ENCODE peak calls at places on chromosomes 2 and 18, in seven cellular contexts. R is AG04450, N is AG09309, O is IMR-90, M is fibroblast of lung, U is natural killer cell, C is H1. H is an unnamed sample.

GRCh38 chr2:69184224-69184623 is 171.2 kb downstream of the ANTXR1 start:
- DNase-seq in O (no peak), N (no peak), C (no peak), M (no peak), U (no peak), R (no peak), H (peak)

GRCh38 chr2:16666453-16666801 is 793 bp upstream of the CYRIA start:
- DNase-seq in N (no peak), C (peak), R (no peak), O (peak), U (no peak), M (peak), H (no peak)

GRCh38 chr2:151261977-151262291 is 271 bp upstream of the RBM43 start:
- DNase-seq in N (no peak), R (no peak), M (no peak), U (no peak), O (no peak), C (no peak), H (no peak)

GRCh38 chr18:4750392-4751346 is 295.6 kb upstream of the DLGAP1 start:
- DNase-seq in U (no peak), N (no peak), R (no peak), C (no peak), O (no peak), M (no peak), H (no peak)

GRCh38 chr2:188142636-188143035 is 149.0 kb upstream of the GULP1 start:
- DNase-seq in U (no peak), O (peak), R (no peak), M (peak), C (no peak), N (peak), H (no peak)

GRCh38 chr2:16665746-16666452 is at the start of gene CYRIA:
- DNase-seq in U (peak), M (peak), C (peak), R (no peak), N (no peak), O (no peak), H (no peak)

GRCh38 chr2:23776021-23776420 is 150.9 kb downstream of the ATAD2B start:
- DNase-seq in C (no peak), U (no peak), N (no peak), O (no peak), M (no peak), R (no peak), H (no peak)

GRCh38 chr2:115389024-115389423 is 946.6 kb downstream of the DPP10 start:
- DNase-seq in N (no peak), U (no peak), C (no peak), O (no peak), R (no peak), M (no peak), H (no peak)

GRCh38 chr2:56127773-56128170 is 56.0 kb upstream of the CCDC85A start:
- DNase-seq in R (no peak), O (no peak), C (no peak), U (no peak), M (no peak), N (no peak), H (no peak)

DNA sequence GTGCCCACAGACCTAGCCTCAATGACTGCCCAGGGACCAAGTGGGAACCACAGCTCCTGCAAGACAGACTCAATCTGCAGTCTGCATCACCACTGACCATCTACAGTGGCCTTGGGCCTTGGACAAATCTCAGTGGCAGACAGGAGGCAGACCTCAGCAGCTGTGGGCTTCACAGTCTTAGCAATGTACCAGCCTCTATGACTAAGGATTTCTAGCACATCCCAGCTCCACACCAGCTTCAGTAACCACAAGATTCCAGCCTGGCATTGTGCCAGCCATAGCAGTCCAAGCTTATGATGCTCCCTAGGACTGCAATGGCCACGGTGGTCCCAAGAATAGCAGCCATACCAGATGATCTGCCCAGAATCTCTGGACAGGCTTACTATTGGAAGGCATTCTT is 19.6 kb upstream of the WDR75 start:
- DNase-seq in M (peak), O (peak), R (no peak), C (no peak), U (no peak), N (no peak), H (no peak)
- TF ChIP-seq CTCF in M (peak), O (no peak), R (peak), C (no peak), U (no peak), N (no peak), H (no peak)

GRCh38 chr2:25201265-25201664 is 32.9 kb upstream of the POMC start:
- DNase-seq in R (no peak), U (no peak), N (no peak), C (no peak), O (no peak), M (no peak), H (no peak)
- TF ChIP-seq CTCF in R (peak), U (no peak), N (peak), C (peak), O (peak), M (peak), H (peak)

DNA sequence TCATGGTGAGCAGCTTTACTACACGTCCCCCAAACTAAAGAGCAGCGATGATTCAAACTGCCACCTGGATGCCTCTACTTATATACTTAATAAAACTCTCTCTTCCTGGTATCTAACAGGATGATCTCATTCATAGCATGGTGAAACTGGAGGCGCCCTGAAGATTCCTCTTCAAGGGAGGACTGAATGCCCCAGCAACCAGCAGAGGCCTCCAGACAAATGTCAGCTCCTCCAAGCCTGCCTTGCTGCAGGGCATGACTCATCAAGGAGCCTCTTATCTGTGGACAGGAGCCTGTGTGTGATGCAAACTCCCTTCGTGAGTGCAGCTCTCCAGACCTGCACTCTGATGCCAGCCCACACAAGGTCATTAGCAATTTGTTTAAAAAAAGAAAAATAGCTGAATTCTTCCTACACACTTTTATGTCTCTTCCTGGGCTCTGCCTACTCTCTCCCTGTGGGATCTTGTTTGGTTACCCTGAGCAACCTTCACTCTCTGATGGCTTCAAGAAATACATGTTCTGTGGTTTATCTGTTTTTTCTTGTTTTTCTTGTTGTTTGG is 30.2 kb downstream of the LONRF2 start:
- DNase-seq in C (no peak), U (no peak), O (peak), M (peak), R (peak), N (peak), H (peak)
- TF ChIP-seq CTCF in C (no peak), U (no peak), O (peak), M (no peak), R (peak), N (no peak), H (no peak)

GRCh38 chr2:99444222-99444621 is 45.6 kb downstream of the REV1 start:
- DNase-seq in N (no peak), O (no peak), R (no peak), M (no peak), U (no peak), C (no peak), H (no peak)

GRCh38 chr2:99445065-99445464 is 44.8 kb downstream of the REV1 start:
- DNase-seq in M (peak), R (no peak), U (no peak), O (peak), N (no peak), C (no peak), H (no peak)

GRCh38 chr2:99448556-99448955 is 41.3 kb downstream of the REV1 start:
- DNase-seq in O (peak), N (peak), U (no peak), M (peak), R (no peak), C (no peak), H (no peak)

GRCh38 chr2:99439989-99440388 is 49.8 kb downstream of the REV1 start:
- DNase-seq in R (no peak), C (no peak), U (no peak), M (no peak), O (no peak), N (no peak), H (no peak)

GRCh38 chr2:99442837-99443236 is 47.0 kb downstream of the REV1 start:
- DNase-seq in N (no peak), M (no peak), U (no peak), O (peak), C (no peak), R (no peak), H (no peak)
- TF ChIP-seq CTCF in N (peak), M (peak), U (no peak), O (peak), C (no peak), R (peak), H (peak)

GRCh38 chr18:61608306-61608705 is 275.1 kb downstream of the CDH20 start:
- DNase-seq in N (no peak), O (peak), C (no peak), R (no peak), U (no peak), M (peak), H (no peak)

GRCh38 chr18:61605376-61606067 is 272.3 kb downstream of the CDH20 start:
- DNase-seq in M (no peak), R (no peak), O (no peak), U (no peak), C (no peak), N (no peak), H (no peak)

GRCh38 chr18:61606759-61607158 is 273.5 kb downstream of the CDH20 start:
- DNase-seq in N (peak), R (peak), M (peak), O (peak), U (no peak), C (peak), H (peak)

GRCh38 chr18:61609131-61609530 is 275.9 kb downstream of the CDH20 start:
- DNase-seq in O (peak), R (no peak), C (no peak), N (no peak), U (no peak), M (no peak), H (no peak)

GRCh38 chr18:61606068-61606660 is 272.9 kb downstream of the CDH20 start:
- DNase-seq in N (no peak), U (no peak), C (peak), O (peak), R (no peak), M (peak), H (no peak)
- TF ChIP-seq CTCF in N (no peak), U (no peak), C (no peak), O (no peak), R (no peak), M (no peak), H (no peak)

DNA sequence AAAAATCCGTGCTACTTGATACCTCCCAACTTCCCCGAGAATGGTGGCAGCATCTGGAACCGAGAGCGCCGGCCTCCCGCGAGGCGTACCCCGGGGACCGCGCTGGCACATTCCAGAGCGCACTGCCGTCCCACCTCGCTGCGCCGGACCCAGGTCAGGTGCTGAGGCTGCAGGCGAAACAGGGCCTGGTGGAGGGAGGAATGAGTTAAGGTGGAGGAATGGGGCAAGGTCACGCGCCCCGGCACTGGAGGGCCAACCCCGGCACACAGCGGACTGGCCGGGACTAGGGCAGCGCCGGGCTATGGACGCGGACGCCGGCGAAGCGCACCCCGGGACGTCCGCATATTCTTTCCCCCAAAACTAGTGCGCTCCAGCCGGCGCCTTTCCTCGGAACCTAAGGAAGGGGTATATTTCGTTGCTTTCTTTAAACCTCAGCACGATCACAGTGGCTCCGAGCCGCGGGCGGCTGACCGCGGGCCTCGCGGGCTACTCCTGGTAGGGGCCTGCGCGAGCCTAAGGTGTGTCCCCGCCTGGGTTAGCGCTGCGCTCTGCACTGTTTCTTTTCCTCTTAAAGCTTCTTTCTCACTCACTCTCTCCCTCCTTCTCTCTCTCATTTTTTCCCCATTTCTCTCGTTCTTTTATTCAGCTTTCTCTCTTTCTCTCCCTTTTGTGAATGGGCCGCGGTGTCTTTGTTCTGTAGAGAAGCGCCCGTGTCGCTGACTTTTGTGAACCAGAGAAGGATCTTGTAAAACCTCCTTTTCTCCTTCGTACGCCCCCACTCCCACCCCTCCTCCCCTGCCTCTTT is 2.1 kb upstream of the OTX1 start:
- DNase-seq in C (peak), M (no peak), N (no peak), O (no peak), R (no peak), U (no peak), H (no peak)
- TF ChIP-seq CTCF in C (no peak), M (no peak), N (no peak), O (no peak), R (no peak), U (no peak), H (no peak)

DNA sequence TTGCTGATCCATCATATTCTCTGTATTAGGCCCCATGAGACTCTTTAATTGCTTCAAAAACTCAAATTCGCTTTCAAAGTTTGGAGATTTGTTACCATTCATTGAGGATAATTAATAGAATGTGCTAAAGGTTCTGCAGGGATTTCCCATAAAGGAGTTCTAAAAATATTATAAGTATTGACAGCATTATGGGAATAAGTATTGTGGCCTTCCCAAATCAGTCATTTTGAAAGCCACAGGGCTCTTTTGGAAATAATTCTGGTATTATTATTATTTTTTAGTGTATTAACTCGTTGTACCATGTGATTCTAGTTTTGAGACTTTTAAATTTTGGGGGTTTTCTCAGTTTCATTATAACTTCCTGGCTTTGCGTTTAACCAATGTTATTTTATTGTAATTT is 37.1 kb downstream of the LCLAT1 start:
- DNase-seq in R (no peak), C (no peak), U (no peak), M (no peak), N (no peak), O (no peak), H (no peak)
- TF ChIP-seq CTCF in R (no peak), C (no peak), U (no peak), M (no peak), N (no peak), O (no peak), H (no peak)

GRCh38 chr2:179899666-179900065 is 38.3 kb upstream of the ZNF385B start:
- DNase-seq in U (no peak), R (no peak), O (no peak), C (no peak), M (no peak), N (no peak), H (no peak)

GRCh38 chr2:179900655-179901054 is 39.2 kb upstream of the ZNF385B start:
- DNase-seq in U (no peak), R (no peak), M (no peak), C (no peak), O (no peak), N (no peak), H (no peak)

GRCh38 chr2:179893616-179894015 is 32.2 kb upstream of the ZNF385B start:
- DNase-seq in R (no peak), O (no peak), C (no peak), U (no peak), N (no peak), M (no peak), H (no peak)

GRCh38 chr2:179898873-179899272 is 37.5 kb upstream of the ZNF385B start:
- DNase-seq in O (peak), N (no peak), R (no peak), C (peak), M (peak), U (no peak), H (no peak)
- TF ChIP-seq CTCF in O (peak), N (peak), R (peak), C (peak), M (peak), U (no peak), H (peak)

GRCh38 chr2:154826827-154827226 is 128.3 kb downstream of the KCNJ3 start:
- DNase-seq in R (no peak), U (no peak), N (no peak), C (no peak), O (no peak), M (no peak), H (no peak)
- TF ChIP-seq CTCF in R (no peak), U (no peak), N (no peak), C (no peak), O (no peak), M (no peak), H (no peak)